ENCODE peak calls at places on chromosomes 5 and 9, in five cellular contexts. M is PC-3, D is retinal pigment epithelial cell, E is fibroblast of pulmonary artery, U is GM12865. P is an unnamed sample.

GRCh38 chr5:160938532-160938931 is 86.5 kb upstream of the ATP10B start:
- DNase-seq in M (peak; percentile 11), D (peak; percentile 93), E (no peak), U (no peak), P (no peak)

GRCh38 chr9:137236936-137237421 is 4.1 kb upstream of the TUBB4B start:
- DNase-seq in M (no peak), D (no peak), E (no peak), U (no peak), P (no peak)

GRCh38 chr5:31470608-31471007 is 61.3 kb downstream of the DROSHA start:
- DNase-seq in M (peak; percentile 16), D (no peak), E (peak; percentile 62), U (no peak), P (peak; percentile 42)

GRCh38 chr9:107688728-107689127 is 199.2 kb upstream of the KLF4 start:
- DNase-seq in M (no peak), D (no peak), E (peak; percentile 27), U (no peak), P (no peak)

GRCh38 chr9:132090771-132091170 is 11.1 kb upstream of the MED27 start:
- DNase-seq in M (peak; percentile 87), D (no peak), E (peak; percentile 73), U (no peak), P (no peak)

GRCh38 chr9:93750045-93750444 is 173.7 kb downstream of the PHF2 start:
- DNase-seq in M (no peak), D (no peak), E (no peak), U (no peak), P (no peak)

GRCh38 chr5:18944771-18945170 is 1043.2 kb downstream of the CDH18 start:
- DNase-seq in M (peak; percentile 15), D (no peak), E (no peak), U (no peak), P (no peak)

GRCh38 chr5:176355400-176356178 is 6.0 kb downstream of the KIAA1191 start:
- DNase-seq in M (no peak), D (no peak), E (no peak), U (no peak), P (no peak)

GRCh38 chr5:9197881-9198260 is 348.0 kb downstream of the SEMA5A start:
- DNase-seq in M (peak; percentile 94), D (no peak), E (peak; percentile 18), U (peak; percentile 73), P (no peak)

GRCh38 chr5:145925353-145925752 is 11.0 kb upstream of the SH3RF2 start:
- DNase-seq in M (peak; percentile 83), D (peak; percentile 96), E (peak; percentile 90), U (no peak), P (peak; percentile 79)

GRCh38 chr5:142817961-142818431 is 47.8 kb downstream of the ARHGAP26 start:
- DNase-seq in M (peak; percentile 26), D (no peak), E (no peak), U (no peak), P (no peak)

GRCh38 chr9:41229408-41230401 is 40.6 kb upstream of the ZNG1F start:
- DNase-seq in M (no peak), D (no peak), E (peak; percentile 10), U (peak; percentile 40), P (no peak)

GRCh38 chr9:107933042-107933441 is 443.5 kb upstream of the KLF4 start:
- DNase-seq in M (peak; percentile 49), D (no peak), E (peak; percentile 3), U (peak; percentile 5), P (no peak)

GRCh38 chr9:127898433-127899199 is 787 bp downstream of the ST6GALNAC6 start:
- DNase-seq in M (peak; percentile 26), D (no peak), E (peak; percentile 93), U (no peak), P (no peak)

GRCh38 chr5:146283344-146283761 is 55.3 kb upstream of the POU4F3 start:
- DNase-seq in M (peak; percentile 97), D (peak; percentile 89), E (peak; percentile 88), U (no peak), P (peak; percentile 75)

GRCh38 chr5:61402244-61402823 is 70.3 kb downstream of the ZSWIM6 start:
- DNase-seq in M (no peak), D (no peak), E (no peak), U (no peak), P (no peak)
- H3K4me3 ChIP-seq in M (no peak overlapping the region), D (no peak overlapping the region), E (no peak overlapping the region), U (no peak overlapping the region), P (no peak overlapping the region)

DNA sequence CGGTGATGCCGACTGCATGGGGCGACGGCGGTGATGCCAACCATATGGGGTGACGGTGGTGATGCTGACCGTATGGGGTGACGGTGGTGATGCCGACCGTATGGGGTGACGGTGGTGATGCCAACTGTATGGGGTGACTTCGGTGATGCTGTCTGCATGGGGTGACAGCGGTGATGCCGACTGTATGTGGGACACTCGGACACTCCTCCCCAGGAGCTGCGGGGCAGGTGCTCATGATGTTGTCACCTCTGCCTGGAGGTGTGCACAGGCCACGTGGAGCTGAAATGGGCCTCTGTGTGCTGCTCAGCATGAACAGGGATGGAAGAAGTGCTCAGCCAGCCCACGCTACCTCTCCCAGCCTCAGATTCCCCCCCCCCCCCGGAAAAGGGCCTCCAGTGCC is 171.8 kb downstream of the OLFM1 start:
- DNase-seq in M (no peak), D (no peak), E (no peak), U (no peak), P (no peak)
- TF ChIP-seq CTCF in M (no peak), D (no peak), E (no peak), U (no peak), P (no peak)

GRCh38 chr5:140157032-140157781 is 17.8 kb upstream of the CYSTM1 start:
- DNase-seq in M (peak; percentile 91), D (peak; percentile 39), E (peak; percentile 83), U (peak; percentile 88), P (peak; percentile 51)
- H3K4me3 ChIP-seq in M (peak overlapping the region; percentile 59), D (peak overlapping the region; percentile 35), E (peak overlapping the region; percentile 41), U (peak overlapping the region; percentile 38), P (peak overlapping the region; percentile 7)

GRCh38 chr5:150214289-150214688 is 24.4 kb downstream of the SLC6A7 start:
- DNase-seq in M (no peak), D (no peak), E (no peak), U (no peak), P (no peak)
- TF ChIP-seq CTCF in M (no peak), D (no peak), E (peak; percentile 17), U (no peak), P (peak; percentile 39)

GRCh38 chr5:172478256-172478655 is 23.9 kb upstream of the SH3PXD2B start:
- DNase-seq in M (no peak), D (no peak), E (no peak), U (no peak), P (no peak)

GRCh38 chr5:172479034-172479783 is 24.9 kb upstream of the SH3PXD2B start:
- DNase-seq in M (peak; percentile 92), D (peak; percentile 43), E (peak; percentile 93), U (peak; percentile 86), P (peak; percentile 70)

GRCh38 chr5:172477466-172477865 is 23.1 kb upstream of the SH3PXD2B start:
- DNase-seq in M (no peak), D (no peak), E (peak; percentile 44), U (no peak), P (no peak)

GRCh38 chr5:172481011-172481410 is 26.7 kb upstream of the SH3PXD2B start:
- DNase-seq in M (no peak), D (no peak), E (no peak), U (no peak), P (no peak)

DNA sequence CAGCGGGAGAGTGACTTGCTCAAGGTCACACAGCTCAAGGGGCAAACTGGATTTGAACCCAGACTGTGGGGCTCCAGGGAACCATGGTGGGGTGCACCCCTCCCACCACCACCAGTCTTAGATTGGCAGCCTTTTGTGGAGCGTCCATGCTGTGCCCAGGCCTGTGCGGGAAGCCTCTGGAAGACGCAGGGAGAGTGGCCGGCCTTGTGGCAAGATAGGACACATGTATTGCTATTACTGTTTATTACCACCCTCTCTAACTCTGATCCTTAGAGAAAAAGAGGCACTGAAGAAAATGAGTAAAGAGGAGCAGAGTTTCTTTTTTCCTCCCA is 25.4 kb upstream of the SH3PXD2B start:
- DNase-seq in M (no peak), D (no peak), E (no peak), U (no peak), P (no peak)
- H3K4me3 ChIP-seq in M (no peak overlapping the region), D (no peak overlapping the region), E (no peak overlapping the region), U (no peak overlapping the region), P (no peak overlapping the region)

GRCh38 chr5:79235578-79236363 is at the start of gene JMY:
- DNase-seq in M (peak; percentile 73), D (no peak), E (peak; percentile 86), U (peak; percentile 92), P (peak; percentile 33)
- TF ChIP-seq CTCF in M (no peak), D (no peak), E (no peak), U (no peak), P (no peak)

GRCh38 chr9:14344846-14345585 is 31.1 kb upstream of the NFIB start:
- DNase-seq in M (no peak), D (no peak), E (no peak), U (no peak), P (no peak)
- H3K4me3 ChIP-seq in M (no peak overlapping the region), D (no peak overlapping the region), E (no peak overlapping the region), U (no peak overlapping the region), P (no peak overlapping the region)

P was measured in HFF-Myc.